ENCODE peak calls at places on chromosomes 7 and 10, in seven cellular contexts. G is A549, Q is PC-3, O is DND-41, E is mammary epithelial cell, N is mesendoderm, L is neural progenitor cell. H is an unnamed sample.

GRCh38 chr10:99659868-99660366 is 608 bp downstream of the ENTPD7 start:
- DNase-seq in N (no peak), L (no peak), O (no peak), E (peak), Q (no peak), G (no peak), H (no peak)

GRCh38 chr7:39304178-39304577 is 262.0 kb upstream of the YAE1 start:
- DNase-seq in L (no peak), G (no peak), O (no peak), N (no peak), Q (no peak), E (no peak), H (no peak)

GRCh38 chr7:2982831-2983230 is 60.8 kb downstream of the CARD11 start:
- DNase-seq in N (no peak), Q (no peak), E (no peak), L (no peak), G (no peak), O (no peak), H (no peak)

GRCh38 chr7:80721880-80722595 is 83.6 kb downstream of the CD36 start:
- DNase-seq in N (peak), L (peak), Q (peak), G (peak), O (no peak), E (peak), H (peak)

GRCh38 chr10:71390921-71391690 is 5.6 kb upstream of the CDH23 start:
- DNase-seq in G (no peak), O (no peak), Q (no peak), E (no peak), N (no peak), L (no peak), H (no peak)

GRCh38 chr10:70232859-70233108 is 445 bp downstream of the PPA1 start:
- DNase-seq in G (no peak), E (no peak), Q (no peak), L (no peak), O (no peak), N (no peak), H (no peak)

GRCh38 chr10:22791655-22792054 is 77.3 kb upstream of the PIP4K2A start:
- DNase-seq in L (no peak), O (no peak), N (no peak), E (no peak), G (no peak), Q (no peak), H (no peak)

GRCh38 chr10:28959850-28960501 is 282.7 kb downstream of the BAMBI start:
- DNase-seq in E (no peak), N (no peak), Q (no peak), G (no peak), L (no peak), O (no peak), H (no peak)

GRCh38 chr7:12964836-12965235 is 277.4 kb downstream of the ARL4A start:
- DNase-seq in G (no peak), E (peak), Q (no peak), O (no peak), L (no peak), N (no peak), H (no peak)

GRCh38 chr7:123816916-123817315 is 28.1 kb upstream of the HYAL4 start:
- DNase-seq in G (no peak), Q (no peak), O (no peak), N (no peak), L (no peak), E (no peak), H (no peak)

GRCh38 chr7:131122394-131122793 is 205.3 kb upstream of the MKLN1 start:
- DNase-seq in L (no peak), Q (no peak), O (no peak), N (no peak), E (no peak), G (no peak), H (no peak)

GRCh38 chr10:107434854-107435253 is 270.3 kb upstream of the SORCS1 start:
- DNase-seq in L (no peak), O (no peak), Q (no peak), G (no peak), N (no peak), E (no peak), H (no peak)

GRCh38 chr7:108455833-108456677 is at the start of gene NRCAM:
- DNase-seq in G (peak), L (peak), O (no peak), E (peak), N (peak), Q (no peak), H (peak)

GRCh38 chr10:67790534-67791408 is 47.2 kb downstream of the DNAJC12 start:
- DNase-seq in N (peak), O (peak), G (no peak), E (peak), L (no peak), Q (no peak), H (no peak)

GRCh38 chr10:80945267-80945880 is 407.7 kb downstream of the SH2D4B start:
- DNase-seq in G (no peak), L (peak), E (no peak), Q (no peak), O (no peak), N (peak), H (no peak)

GRCh38 chr7:41891967-41892755 is 189.3 kb upstream of the INHBA start:
- DNase-seq in L (peak), N (peak), G (no peak), E (no peak), Q (no peak), O (peak), H (no peak)

GRCh38 chr10:76981251-76981650 is 656.4 kb downstream of the KCNMA1 start:
- DNase-seq in Q (no peak), N (no peak), G (no peak), L (no peak), O (no peak), E (no peak), H (no peak)

GRCh38 chr10:59513558-59513957 is 151.2 kb upstream of the FAM13C start:
- DNase-seq in Q (peak), O (no peak), G (no peak), E (no peak), L (no peak), N (no peak), H (peak)

GRCh38 chr10:17788646-17789045 is 20.5 kb upstream of the MRC1 start:
- DNase-seq in O (no peak), Q (no peak), L (no peak), G (no peak), N (no peak), E (no peak), H (no peak)

GRCh38 chr7:151461096-151461941 is 21.4 kb upstream of the CRYGN start:
- DNase-seq in E (no peak), N (no peak), Q (no peak), G (no peak), L (no peak), O (no peak), H (no peak)

GRCh38 chr7:26101471-26102151 is 50.4 kb upstream of the NFE2L3 start:
- DNase-seq in N (peak), Q (no peak), G (no peak), O (no peak), L (peak), E (no peak), H (no peak)

GRCh38 chr7:11760372-11760771 is 71.6 kb downstream of the THSD7A start:
- DNase-seq in L (peak), E (no peak), Q (no peak), O (no peak), G (no peak), N (peak), H (no peak)

GRCh38 chr7:117149692-117150091 is 173.2 kb downstream of the WNT2 start:
- DNase-seq in L (no peak), O (no peak), E (no peak), N (peak), Q (no peak), G (no peak), H (no peak)

GRCh38 chr10:60684091-60684490 is 94.2 kb upstream of the CDK1 start:
- DNase-seq in Q (no peak), G (no peak), L (no peak), E (no peak), O (no peak), N (no peak), H (no peak)

GRCh38 chr10:16953270-16953669 is 136.0 kb upstream of the RSU1 start:
- DNase-seq in G (no peak), N (no peak), Q (no peak), E (no peak), O (no peak), L (no peak), H (no peak)

GRCh38 chr7:7566651-7567611 is at the start of gene MIOS:
- DNase-seq in N (peak), E (peak), G (peak), L (peak), O (peak), Q (peak), H (peak)

GRCh38 chr7:8190121-8190895 is 71.7 kb downstream of the ICA1 start:
- DNase-seq in E (peak), L (peak), O (peak), Q (peak), G (no peak), N (peak), H (peak)

GRCh38 chr10:97534746-97535367 is 36.1 kb downstream of the UBTD1 start:
- DNase-seq in N (peak), Q (peak), E (no peak), G (peak), L (peak), O (peak), H (no peak)

GRCh38 chr10:130053561-130053960 is 57.1 kb downstream of the C10orf143 start:
- DNase-seq in L (no peak), N (no peak), Q (no peak), G (no peak), O (no peak), E (no peak), H (no peak)

GRCh38 chr7:90655566-90655965 is 59.4 kb downstream of the CDK14 start:
- DNase-seq in N (no peak), E (peak), Q (peak), O (no peak), L (no peak), G (no peak), H (peak)

GRCh38 chr10:73172867-73173266 is 4.9 kb downstream of the FAM149B1 start:
- DNase-seq in L (no peak), Q (no peak), O (no peak), E (no peak), N (no peak), G (no peak), H (no peak)

GRCh38 chr7:110944966-110945644 is 145.8 kb upstream of the LRRN3 start:
- DNase-seq in N (peak), E (no peak), G (no peak), Q (no peak), O (no peak), L (peak), H (peak)

GRCh38 chr7:133846203-133846945 is 280.8 kb upstream of the LRGUK start:
- DNase-seq in L (peak), E (no peak), Q (peak), O (no peak), N (no peak), G (no peak), H (no peak)

GRCh38 chr7:96400001-96400400 is 78.1 kb upstream of the SLC25A13 start:
- DNase-seq in E (peak), O (no peak), L (no peak), G (no peak), N (no peak), Q (no peak), H (no peak)

GRCh38 chr10:124353091-124353815 is 65.5 kb downstream of the OAT start:
- DNase-seq in Q (no peak), N (no peak), G (no peak), E (no peak), L (no peak), O (no peak), H (no peak)

GRCh38 chr10:124356706-124357582 is 61.8 kb downstream of the OAT start:
- DNase-seq in Q (peak), E (peak), L (no peak), G (no peak), N (no peak), O (no peak), H (no peak)

GRCh38 chr10:124353896-124354295 is 64.8 kb downstream of the OAT start:
- DNase-seq in G (no peak), Q (no peak), E (no peak), O (no peak), L (peak), N (no peak), H (no peak)

GRCh38 chr10:124357583-124357930 is 61.2 kb downstream of the OAT start:
- DNase-seq in N (no peak), Q (no peak), O (no peak), E (no peak), G (no peak), L (no peak), H (no peak)

GRCh38 chr10:124354411-124355382 is 64.0 kb downstream of the OAT start:
- DNase-seq in G (peak), O (peak), E (no peak), N (peak), L (peak), Q (no peak), H (peak)
- H3K4me2 ChIP-seq in G (peak), O (peak), E (no peak), N (peak), L (peak), Q (no peak), H (peak)

GRCh38 chr10:5692476-5693358 is 8.1 kb downstream of the TASOR2 start:
- DNase-seq in L (peak), O (no peak), Q (no peak), G (peak), E (peak), N (peak), H (peak)
- H3K4me2 ChIP-seq in L (peak), O (no peak), Q (no peak), G (peak), E (peak), N (peak), H (peak)

GRCh38 chr10:30056281-30056680 is 3.1 kb downstream of the JCAD start:
- DNase-seq in L (no peak), N (no peak), O (no peak), E (no peak), G (no peak), Q (no peak), H (peak)
- H3K4me2 ChIP-seq in L (peak), N (no peak), O (no peak), E (no peak), G (peak), Q (peak), H (peak)

GRCh38 chr7:47601881-47602249 is 20.0 kb upstream of the TNS3 start:
- DNase-seq in N (no peak), Q (no peak), E (no peak), O (no peak), L (no peak), G (no peak), H (no peak)
- H3K4me2 ChIP-seq in N (no peak), Q (peak), E (peak), O (no peak), L (no peak), G (peak), H (peak)

GRCh38 chr7:16419859-16420258 is 1.5 kb downstream of the CRPPA start:
- DNase-seq in L (no peak), G (no peak), Q (no peak), O (no peak), E (no peak), N (peak), H (no peak)

GRCh38 chr7:16421333-16422099 is at the start of gene CRPPA:
- DNase-seq in O (no peak), Q (no peak), L (peak), G (no peak), E (peak), N (peak), H (peak)

GRCh38 chr7:16420329-16420648 is 1.0 kb downstream of the CRPPA start:
- DNase-seq in Q (no peak), O (no peak), E (no peak), L (no peak), G (no peak), N (no peak), H (no peak)

GRCh38 chr7:16422100-16422430 is 727 bp upstream of the CRPPA start:
- DNase-seq in G (no peak), L (no peak), N (peak), Q (no peak), O (no peak), E (no peak), H (peak)

GRCh38 chr7:16420649-16421332 is 547 bp downstream of the CRPPA start:
- DNase-seq in N (peak), L (peak), Q (peak), O (no peak), G (peak), E (peak), H (peak)
- H3K4me2 ChIP-seq in N (peak), L (peak), Q (peak), O (no peak), G (peak), E (peak), H (peak)

GRCh38 chr7:27203378-27203953 is 3.6 kb upstream of the HOXA13 start:
- DNase-seq in N (no peak), G (no peak), O (no peak), Q (peak), E (no peak), L (no peak), H (no peak)

GRCh38 chr7:27203964-27204594 is 4.2 kb upstream of the HOXA13 start:
- DNase-seq in N (no peak), G (no peak), L (no peak), O (no peak), E (no peak), Q (peak), H (no peak)

GRCh38 chr7:27207348-27207985 is 7.6 kb upstream of the HOXA13 start:
- DNase-seq in E (no peak), O (no peak), G (no peak), Q (no peak), N (no peak), L (no peak), H (no peak)

GRCh38 chr7:27204851-27205322 is 5.0 kb upstream of the HOXA13 start:
- DNase-seq in O (no peak), N (peak), G (no peak), L (peak), Q (peak), E (no peak), H (no peak)

DNA sequence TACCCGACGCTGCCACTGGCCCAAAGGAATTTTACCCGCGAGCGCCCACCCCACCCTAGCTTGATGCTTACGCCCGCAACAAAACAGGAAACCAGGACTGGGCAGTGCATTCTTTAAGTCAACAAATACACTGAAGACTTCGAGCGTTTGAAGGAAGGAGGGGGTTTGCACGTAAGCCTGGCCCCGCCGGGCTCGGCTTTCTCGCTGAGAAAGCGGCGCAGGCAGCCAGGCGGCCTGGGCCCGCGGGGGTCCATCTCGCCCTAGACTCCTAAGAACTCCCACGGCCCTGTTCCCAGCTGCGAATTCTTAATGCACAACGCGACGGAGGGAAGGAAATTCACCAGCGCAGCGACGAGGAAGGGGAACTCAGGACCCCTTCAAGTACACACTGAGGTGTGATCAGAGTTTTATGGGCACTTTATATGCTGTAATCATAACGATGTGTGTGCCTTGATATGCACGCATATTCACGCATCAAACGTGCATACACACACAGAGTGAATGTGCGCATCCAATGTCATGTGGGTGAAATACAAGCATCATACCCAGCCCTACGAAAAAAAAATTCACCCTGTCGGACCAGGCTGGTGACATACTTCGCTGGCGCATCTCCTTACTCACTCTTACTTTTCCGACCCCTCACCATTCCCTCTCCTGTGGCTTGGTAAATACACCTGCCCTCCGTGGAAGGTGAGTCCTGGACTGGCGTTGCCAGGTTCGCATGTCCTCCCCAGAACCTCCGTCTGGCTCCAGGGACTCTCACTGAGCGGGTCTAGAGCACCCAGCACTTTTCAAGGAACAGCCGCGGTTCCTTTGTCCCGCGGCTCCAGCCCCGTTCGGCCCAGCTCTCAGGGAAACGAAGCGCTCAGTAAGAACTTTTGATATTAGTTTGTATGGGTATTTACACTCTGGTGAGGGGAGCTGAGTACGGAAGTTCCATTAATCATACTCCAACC is 5.7 kb upstream of the HOXA13 start:
- DNase-seq in N (no peak), Q (peak), O (no peak), E (no peak), G (no peak), L (peak), H (no peak)
- H3K4me2 ChIP-seq in N (no peak), Q (peak), O (no peak), E (peak), G (no peak), L (peak), H (peak)

H was measured in astrocyte.